ENCODE peak calls at places on chromosomes 4 and X, in eight cellular contexts. One of them, this sample, is unnamed.

GRCh38 chr4:40228497-40229365 is 31.9 kb downstream of the RHOH start:
- DNase-seq in brain microvascular endothelial cell: no peak
- DNase-seq in coronary artery: no peak
- DNase-seq in esophagus muscularis mucosa: no peak
- DNase-seq in ovary: no peak
- DNase-seq in HCT116: no peak
- DNase-seq in psoas muscle: no peak
- DNase-seq in uterus: no peak
- DNase-seq in this sample: no peak

GRCh38 chrX:143768976-143769375 is 48.4 kb upstream of the SPANXN2 start:
- DNase-seq in uterus: no peak
- DNase-seq in HCT116: no peak
- DNase-seq in coronary artery: no peak
- DNase-seq in ovary: no peak
- DNase-seq in brain microvascular endothelial cell: no peak
- DNase-seq in esophagus muscularis mucosa: no peak
- DNase-seq in psoas muscle: no peak
- DNase-seq in this sample: no peak

GRCh38 chrX:55801811-55802210 is 84.3 kb downstream of the RRAGB start:
- DNase-seq in ovary: no peak
- DNase-seq in esophagus muscularis mucosa: no peak
- DNase-seq in HCT116: no peak
- DNase-seq in coronary artery: no peak
- DNase-seq in brain microvascular endothelial cell: no peak
- DNase-seq in psoas muscle: no peak
- DNase-seq in uterus: no peak
- DNase-seq in this sample: no peak

GRCh38 chrX:129736491-129736890 is 2.3 kb upstream of the XPNPEP2 start:
- DNase-seq in uterus: no peak
- DNase-seq in ovary: no peak
- DNase-seq in brain microvascular endothelial cell: no peak
- DNase-seq in HCT116: no peak
- DNase-seq in coronary artery: no peak
- DNase-seq in psoas muscle: no peak
- DNase-seq in esophagus muscularis mucosa: no peak
- DNase-seq in this sample: no peak

GRCh38 chr4:143118666-143119065 is 66.1 kb upstream of the USP38 start:
- DNase-seq in brain microvascular endothelial cell: no peak
- DNase-seq in HCT116: no peak
- DNase-seq in coronary artery: no peak
- DNase-seq in uterus: no peak
- DNase-seq in psoas muscle: no peak
- DNase-seq in esophagus muscularis mucosa: no peak
- DNase-seq in ovary: no peak
- DNase-seq in this sample: no peak

GRCh38 chr4:110309686-110310085 is 111.3 kb upstream of the ELOVL6 start:
- DNase-seq in psoas muscle: no peak
- DNase-seq in uterus: no peak
- DNase-seq in coronary artery: no peak
- DNase-seq in brain microvascular endothelial cell: no peak
- DNase-seq in esophagus muscularis mucosa: no peak
- DNase-seq in HCT116: no peak
- DNase-seq in ovary: no peak
- DNase-seq in this sample: no peak

GRCh38 chr4:109078724-109079123 is 223.7 kb downstream of the COL25A1 start:
- DNase-seq in esophagus muscularis mucosa: no peak
- DNase-seq in coronary artery: no peak
- DNase-seq in brain microvascular endothelial cell: peak
- DNase-seq in psoas muscle: no peak
- DNase-seq in HCT116: no peak
- DNase-seq in ovary: no peak
- DNase-seq in uterus: no peak
- DNase-seq in this sample: peak

GRCh38 chrX:9153299-9153698 is 119.4 kb upstream of the FAM9B start:
- DNase-seq in psoas muscle: no peak
- DNase-seq in uterus: no peak
- DNase-seq in esophagus muscularis mucosa: no peak
- DNase-seq in coronary artery: no peak
- DNase-seq in ovary: no peak
- DNase-seq in HCT116: no peak
- DNase-seq in brain microvascular endothelial cell: peak
- DNase-seq in this sample: peak

GRCh38 chr4:87060957-87061356 is 126.1 kb downstream of the AFF1 start:
- DNase-seq in ovary: no peak
- DNase-seq in esophagus muscularis mucosa: peak
- DNase-seq in brain microvascular endothelial cell: peak
- DNase-seq in coronary artery: no peak
- DNase-seq in uterus: no peak
- DNase-seq in HCT116: peak
- DNase-seq in psoas muscle: no peak
- DNase-seq in this sample: peak

GRCh38 chr4:1855334-1856070 is 454 bp downstream of the LETM1 start:
- DNase-seq in psoas muscle: peak
- DNase-seq in coronary artery: no peak
- DNase-seq in brain microvascular endothelial cell: no peak
- DNase-seq in uterus: no peak
- DNase-seq in esophagus muscularis mucosa: no peak
- DNase-seq in ovary: peak
- DNase-seq in HCT116: no peak
- DNase-seq in this sample: no peak

GRCh38 chrX:58025979-58026378 is 115.7 kb upstream of the ZXDA start:
- DNase-seq in ovary: no peak
- DNase-seq in psoas muscle: no peak
- DNase-seq in uterus: no peak
- DNase-seq in coronary artery: no peak
- DNase-seq in HCT116: peak
- DNase-seq in esophagus muscularis mucosa: no peak
- DNase-seq in brain microvascular endothelial cell: peak
- DNase-seq in this sample: no peak

GRCh38 chrX:46179748-46180147 is 365.5 kb downstream of the ZNF674 start:
- DNase-seq in psoas muscle: no peak
- DNase-seq in brain microvascular endothelial cell: no peak
- DNase-seq in coronary artery: no peak
- DNase-seq in ovary: no peak
- DNase-seq in esophagus muscularis mucosa: no peak
- DNase-seq in uterus: no peak
- DNase-seq in HCT116: peak
- DNase-seq in this sample: peak

GRCh38 chr4:4694296-4694772 is 152.5 kb upstream of the STX18 start:
- DNase-seq in ovary: peak
- DNase-seq in HCT116: no peak
- DNase-seq in coronary artery: no peak
- DNase-seq in uterus: no peak
- DNase-seq in psoas muscle: no peak
- DNase-seq in brain microvascular endothelial cell: no peak
- DNase-seq in esophagus muscularis mucosa: no peak
- DNase-seq in this sample: no peak
- TF ChIP-seq CTCF in ovary: no peak
- TF ChIP-seq CTCF in HCT116: peak
- TF ChIP-seq CTCF in coronary artery: no peak
- TF ChIP-seq CTCF in uterus: no peak
- TF ChIP-seq CTCF in psoas muscle: no peak
- TF ChIP-seq CTCF in brain microvascular endothelial cell: peak
- TF ChIP-seq CTCF in esophagus muscularis mucosa: no peak
- TF ChIP-seq CTCF in this sample: peak

DNA sequence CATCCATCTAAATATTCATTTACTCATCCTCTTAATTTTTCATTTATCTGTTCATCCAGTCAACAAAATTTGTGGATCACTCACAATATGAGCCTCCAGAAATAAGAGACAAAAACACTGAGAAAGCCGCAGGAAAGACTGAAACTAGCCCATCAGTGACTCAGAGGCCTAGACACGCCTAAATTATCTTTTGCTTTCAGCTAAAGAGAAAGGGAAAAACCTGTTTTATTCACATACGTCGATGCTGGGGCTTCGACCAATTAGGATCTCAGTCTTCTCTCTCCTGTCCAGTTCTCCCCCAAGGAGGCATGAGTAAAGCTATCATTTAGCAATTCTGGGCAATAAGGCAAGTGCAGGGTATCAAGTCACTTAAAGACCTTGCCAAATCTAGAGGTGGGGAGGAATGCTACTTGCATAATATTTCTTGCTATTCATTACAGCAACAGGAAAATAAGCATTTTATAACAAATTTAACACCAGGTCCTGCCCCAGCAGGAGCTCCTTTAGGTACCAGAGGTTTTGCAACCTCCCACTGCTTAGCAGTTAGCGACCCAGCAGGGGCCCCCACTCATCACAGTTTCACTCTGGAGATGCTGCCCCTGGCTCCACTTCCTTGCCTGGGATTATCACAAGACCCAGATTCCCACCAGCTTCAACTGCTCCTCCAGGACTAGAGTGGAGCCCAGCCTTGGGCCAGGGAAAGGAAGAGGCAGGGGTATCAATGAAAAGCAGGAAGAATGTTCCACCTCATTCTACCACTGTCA is 30.1 kb upstream of the TMEM154 start:
- DNase-seq in HCT116: no peak
- DNase-seq in esophagus muscularis mucosa: no peak
- DNase-seq in ovary: no peak
- DNase-seq in brain microvascular endothelial cell: no peak
- DNase-seq in psoas muscle: no peak
- DNase-seq in uterus: no peak
- DNase-seq in coronary artery: no peak
- DNase-seq in this sample: peak
- H3K27ac ChIP-seq in HCT116: no peak
- H3K27ac ChIP-seq in esophagus muscularis mucosa: no peak
- H3K27ac ChIP-seq in ovary: no peak
- H3K27ac ChIP-seq in brain microvascular endothelial cell: no peak
- H3K27ac ChIP-seq in psoas muscle: no peak
- H3K27ac ChIP-seq in uterus: no peak
- H3K27ac ChIP-seq in coronary artery: no peak
- H3K27ac ChIP-seq in this sample: peak

DNA sequence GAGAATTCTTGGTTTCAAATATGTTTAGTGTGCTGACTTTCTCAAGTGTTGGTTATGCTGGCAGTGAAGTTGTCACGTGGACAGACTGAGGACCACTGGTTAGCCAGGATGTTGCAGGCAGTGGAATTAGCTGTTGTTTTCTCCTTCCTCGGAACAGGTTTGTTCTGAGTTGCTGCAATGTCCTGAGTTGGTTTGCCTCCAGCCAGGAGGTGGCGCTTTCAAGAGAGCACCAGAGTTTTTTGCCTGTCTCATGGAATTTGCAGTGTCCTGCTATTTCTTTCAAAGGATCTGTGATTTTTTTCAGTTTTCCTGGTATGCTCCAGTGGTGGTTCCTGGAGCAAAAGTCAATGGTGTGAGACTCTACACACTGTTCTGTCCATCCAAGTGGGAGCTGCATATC is 158.1 kb upstream of the CXorf66 start:
- DNase-seq in ovary: no peak
- DNase-seq in esophagus muscularis mucosa: no peak
- DNase-seq in uterus: no peak
- DNase-seq in psoas muscle: no peak
- DNase-seq in HCT116: no peak
- DNase-seq in coronary artery: no peak
- DNase-seq in brain microvascular endothelial cell: no peak
- DNase-seq in this sample: no peak
- TF ChIP-seq CTCF in ovary: no peak
- TF ChIP-seq CTCF in esophagus muscularis mucosa: no peak
- TF ChIP-seq CTCF in uterus: no peak
- TF ChIP-seq CTCF in psoas muscle: no peak
- TF ChIP-seq CTCF in HCT116: peak
- TF ChIP-seq CTCF in coronary artery: no peak
- TF ChIP-seq CTCF in brain microvascular endothelial cell: peak
- TF ChIP-seq CTCF in this sample: peak

GRCh38 chr4:150580244-150580643 is 1.7 kb upstream of the MAB21L2 start:
- DNase-seq in esophagus muscularis mucosa: no peak
- DNase-seq in HCT116: no peak
- DNase-seq in ovary: no peak
- DNase-seq in coronary artery: no peak
- DNase-seq in brain microvascular endothelial cell: no peak
- DNase-seq in psoas muscle: no peak
- DNase-seq in uterus: no peak
- DNase-seq in this sample: no peak

GRCh38 chr4:150579591-150580234 is 2.2 kb upstream of the MAB21L2 start:
- DNase-seq in brain microvascular endothelial cell: no peak
- DNase-seq in coronary artery: no peak
- DNase-seq in ovary: no peak
- DNase-seq in uterus: no peak
- DNase-seq in psoas muscle: peak
- DNase-seq in HCT116: no peak
- DNase-seq in esophagus muscularis mucosa: no peak
- DNase-seq in this sample: no peak

GRCh38 chr4:150582101-150582565 is at the start of gene MAB21L2:
- DNase-seq in psoas muscle: no peak
- DNase-seq in HCT116: no peak
- DNase-seq in brain microvascular endothelial cell: no peak
- DNase-seq in coronary artery: no peak
- DNase-seq in esophagus muscularis mucosa: no peak
- DNase-seq in ovary: no peak
- DNase-seq in uterus: no peak
- DNase-seq in this sample: no peak

GRCh38 chr4:150581611-150582010 is 340 bp upstream of the MAB21L2 start:
- DNase-seq in HCT116: no peak
- DNase-seq in psoas muscle: no peak
- DNase-seq in uterus: no peak
- DNase-seq in brain microvascular endothelial cell: peak
- DNase-seq in esophagus muscularis mucosa: no peak
- DNase-seq in coronary artery: no peak
- DNase-seq in ovary: no peak
- DNase-seq in this sample: no peak

DNA sequence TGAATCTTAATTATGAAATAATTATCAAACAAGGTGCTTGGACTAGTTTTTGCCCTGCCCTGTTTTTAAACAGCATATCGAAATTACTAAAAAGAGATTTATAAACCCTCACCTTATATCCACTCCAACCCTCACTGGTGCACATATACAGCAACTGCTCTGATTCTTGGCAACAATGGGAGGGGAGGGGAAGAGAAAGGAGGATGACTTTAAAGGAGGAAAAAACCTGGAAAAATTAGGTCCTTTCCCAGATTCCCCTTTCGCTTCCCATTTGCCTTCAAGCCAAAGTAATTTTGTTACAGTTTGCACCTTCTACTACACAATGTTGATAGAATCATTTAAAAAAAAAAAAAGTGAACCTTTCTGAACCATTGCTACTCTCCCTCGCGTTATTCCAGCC is 745 bp upstream of the MAB21L2 start:
- DNase-seq in HCT116: no peak
- DNase-seq in brain microvascular endothelial cell: no peak
- DNase-seq in ovary: no peak
- DNase-seq in psoas muscle: no peak
- DNase-seq in uterus: no peak
- DNase-seq in esophagus muscularis mucosa: no peak
- DNase-seq in coronary artery: no peak
- DNase-seq in this sample: no peak
- H3K27ac ChIP-seq in HCT116: no peak
- H3K27ac ChIP-seq in brain microvascular endothelial cell: no peak
- H3K27ac ChIP-seq in ovary: no peak
- H3K27ac ChIP-seq in psoas muscle: no peak
- H3K27ac ChIP-seq in uterus: no peak
- H3K27ac ChIP-seq in esophagus muscularis mucosa: no peak
- H3K27ac ChIP-seq in coronary artery: no peak
- H3K27ac ChIP-seq in this sample: no peak